ENCODE peak calls at places on chromosome 16, in six cellular contexts. Z, M, B, J, R and K are unnamed samples.

GRCh38 chr16:14502932-14503741 is 126.9 kb downstream of the PARN start:
- DNase-seq in M (no peak), R (no peak), J (no peak), B (no peak), Z (no peak), K (no peak)

GRCh38 chr16:12535535-12536411 is 267.9 kb downstream of the CPPED1 start:
- DNase-seq in J (no peak), M (no peak), Z (no peak), B (no peak), R (no peak), K (no peak)

GRCh38 chr16:84042879-84043485 is 387 bp upstream of the SLC38A8 start:
- DNase-seq in B (no peak), R (no peak), M (no peak), J (no peak), Z (no peak), K (no peak)

GRCh38 chr16:55301385-55302008 is 22.5 kb upstream of the IRX6 start:
- DNase-seq in B (no peak), J (no peak), M (no peak), Z (no peak), R (no peak), K (no peak)

GRCh38 chr16:25092489-25092888 is 19.1 kb upstream of the LCMT1 start:
- DNase-seq in M (no peak), Z (no peak), B (no peak), J (no peak), R (no peak), K (no peak)

GRCh38 chr16:75555213-75555706 is 792 bp downstream of the TMEM231 start:
- DNase-seq in R (peak), M (peak), Z (peak), J (peak), B (peak), K (peak)

GRCh38 chr16:4388275-4389021 is 16.8 kb downstream of the VASN start:
- DNase-seq in B (no peak), Z (peak), M (no peak), R (no peak), J (no peak), K (peak)

GRCh38 chr16:87317766-87318121 is 552 bp upstream of the C16orf95 start:
- DNase-seq in B (no peak), J (no peak), Z (peak), R (no peak), M (peak), K (peak)

GRCh38 chr16:12866981-12867551 is 34.3 kb upstream of the SHISA9 start:
- DNase-seq in M (no peak), B (no peak), Z (no peak), R (no peak), J (no peak), K (no peak)

GRCh38 chr16:10862432-10862831 is 14.6 kb upstream of the CIITA start:
- DNase-seq in B (no peak), M (no peak), R (no peak), J (no peak), Z (no peak), K (peak)

GRCh38 chr16:77043076-77043475 is 147.9 kb upstream of the MON1B start:
- DNase-seq in B (peak), J (no peak), M (no peak), R (peak), Z (no peak), K (no peak)

GRCh38 chr16:83418565-83418964 is 389.2 kb upstream of the HSBP1 start:
- DNase-seq in J (no peak), Z (no peak), R (no peak), B (no peak), M (no peak), K (no peak)

GRCh38 chr16:72285728-72286127 is 113.8 kb upstream of the PMFBP1 start:
- DNase-seq in R (no peak), J (no peak), Z (no peak), B (no peak), M (no peak), K (no peak)

GRCh38 chr16:67163903-67164558 is 514 bp upstream of the HSF4 start:
- DNase-seq in R (no peak), Z (no peak), B (no peak), J (no peak), M (no peak), K (no peak)

GRCh38 chr16:47037396-47037745 is 63.9 kb upstream of the DNAJA2 start:
- DNase-seq in M (no peak), B (no peak), J (no peak), Z (no peak), R (no peak), K (no peak)

GRCh38 chr16:17328971-17329370 is 141.8 kb downstream of the XYLT1 start:
- DNase-seq in Z (no peak), R (peak), M (no peak), J (no peak), B (peak), K (no peak)

GRCh38 chr16:1211451-1212268 is 13.4 kb downstream of the TPSG1 start:
- DNase-seq in R (no peak), Z (no peak), M (no peak), J (no peak), B (no peak), K (no peak)

GRCh38 chr16:51150894-51151320 is at the start of gene SALL1:
- DNase-seq in Z (no peak), R (no peak), J (no peak), B (no peak), M (no peak), K (no peak)

GRCh38 chr16:2196162-2196980 is at the start of gene CASKIN1:
- DNase-seq in J (peak), M (no peak), B (no peak), R (no peak), Z (peak), K (peak)

GRCh38 chr16:65782537-65783290 is 583.8 kb upstream of the CDH5 start:
- DNase-seq in R (peak), Z (peak), J (no peak), M (no peak), B (no peak), K (peak)

GRCh38 chr16:86631441-86631840 is 53.1 kb downstream of the FOXL1 start:
- DNase-seq in Z (no peak), R (no peak), M (no peak), J (no peak), B (no peak), K (peak)

GRCh38 chr16:22897184-22897583 is 83.2 kb downstream of the HS3ST2 start:
- DNase-seq in Z (no peak), J (no peak), R (no peak), B (no peak), M (no peak), K (no peak)

GRCh38 chr16:76837872-76838271 is 353.1 kb upstream of the MON1B start:
- DNase-seq in Z (no peak), M (no peak), J (no peak), R (no peak), B (no peak), K (no peak)